ENCODE peak calls at places on chromosomes 7 and 10, in four cellular contexts. Q, K, X and N are unnamed samples.

GRCh38 chr7:360454-361100 is 70.6 kb downstream of the FOXL3 start:
- DNase-seq in Q (peak; percentile 6), K (no peak), X (no peak), N (no peak)

GRCh38 chr7:94643771-94644545 is 12.0 kb downstream of the SGCE start:
- DNase-seq in Q (no peak), K (no peak), X (no peak), N (no peak)

GRCh38 chr7:25259487-25260243 is 31.4 kb upstream of the NPVF start:
- DNase-seq in Q (peak; percentile 64), K (peak; percentile 60), X (peak; percentile 78), N (peak; percentile 74)

GRCh38 chr10:116836087-116836486 is 13.2 kb upstream of the ENO4 start:
- DNase-seq in Q (peak; percentile 10), K (no peak), X (peak; percentile 34), N (no peak)

GRCh38 chr7:145698526-145699262 is 417.9 kb upstream of the CNTNAP2 start:
- DNase-seq in Q (no peak), K (no peak), X (no peak), N (no peak)

GRCh38 chr10:76397210-76397881 is 965.9 kb downstream of the LRMDA start:
- DNase-seq in Q (peak; percentile 15), K (no peak), X (no peak), N (no peak)

GRCh38 chr10:92241158-92241500 is 49.7 kb downstream of the CPEB3 start:
- DNase-seq in Q (peak; percentile 15), K (no peak), X (no peak), N (no peak)

GRCh38 chr7:151368136-151368571 is 26.5 kb downstream of the NUB1 start:
- DNase-seq in Q (peak; percentile 88), K (peak; percentile 65), X (peak; percentile 78), N (peak; percentile 89)

GRCh38 chr10:97101166-97101940 is 84.4 kb downstream of the SLIT1 start:
- DNase-seq in Q (no peak), K (no peak), X (no peak), N (no peak)

GRCh38 chr7:150520145-150520544 is 5.5 kb downstream of the GIMAP7 start:
- DNase-seq in Q (no peak), K (no peak), X (no peak), N (no peak)

GRCh38 chr7:92833766-92834605 is 2.4 kb downstream of the CDK6 start:
- DNase-seq in Q (peak; percentile 84), K (peak; percentile 78), X (peak; percentile 80), N (peak; percentile 86)

GRCh38 chr7:51154201-51154600 is 162.4 kb downstream of the COBL start:
- DNase-seq in Q (no peak), K (no peak), X (no peak), N (no peak)

GRCh38 chr10:102678842-102679289 is 34.6 kb downstream of the TRIM8 start:
- DNase-seq in Q (peak; percentile 85), K (no peak), X (no peak), N (no peak)

GRCh38 chr10:120789292-120789691 is 61.9 kb upstream of the WDR11 start:
- DNase-seq in Q (no peak), K (no peak), X (no peak), N (no peak)

GRCh38 chr10:29886299-29886698 is 173.1 kb downstream of the JCAD start:
- DNase-seq in Q (no peak), K (no peak), X (no peak), N (no peak)

GRCh38 chr10:43953672-43954071 is 305.0 kb upstream of the ZNF32 start:
- DNase-seq in Q (no peak), K (no peak), X (peak; percentile 32), N (no peak)

GRCh38 chr7:96026606-96027005 is 254.3 kb downstream of the DYNC1I1 start:
- DNase-seq in Q (no peak), K (no peak), X (no peak), N (no peak)

GRCh38 chr10:100528123-100528884 is 1.4 kb downstream of the NDUFB8 start:
- DNase-seq in Q (no peak), K (no peak), X (no peak), N (no peak)

GRCh38 chr10:133100706-133101463 is 13.2 kb downstream of the ADGRA1 start:
- DNase-seq in Q (peak; percentile 82), K (no peak), X (no peak), N (no peak)

GRCh38 chr7:43211276-43211675 is 98.8 kb downstream of the HECW1 start:
- DNase-seq in Q (no peak), K (no peak), X (no peak), N (no peak)

GRCh38 chr7:139976838-139977656 is 85.7 kb downstream of the PARP12 start:
- DNase-seq in Q (no peak), K (no peak), X (no peak), N (no peak)

GRCh38 chr10:6494934-6495592 is 85.0 kb downstream of the PRKCQ start:
- DNase-seq in Q (no peak), K (no peak), X (no peak), N (no peak)

GRCh38 chr7:25722856-25723255 is 429.1 kb upstream of the NFE2L3 start:
- DNase-seq in Q (no peak), K (no peak), X (no peak), N (no peak)

GRCh38 chr7:99301496-99301895 is 24.2 kb upstream of the ARPC1A start:
- DNase-seq in Q (no peak), K (no peak), X (no peak), N (no peak)

GRCh38 chr10:105024184-105024583 is 383.1 kb downstream of the SORCS3 start:
- DNase-seq in Q (no peak), K (no peak), X (no peak), N (no peak)

GRCh38 chr10:103548581-103549348 is 55.3 kb downstream of the NEURL1 start:
- DNase-seq in Q (no peak), K (no peak), X (no peak), N (no peak)

GRCh38 chr7:32892521-32893224 is 1.1 kb upstream of the KBTBD2 start:
- DNase-seq in Q (peak; percentile 54), K (peak; percentile 45), X (no peak), N (peak; percentile 68)

GRCh38 chr7:106064836-106065559 is 47.1 kb downstream of the SYPL1 start:
- DNase-seq in Q (peak; percentile 66), K (peak; percentile 80), X (peak; percentile 84), N (no peak)

GRCh38 chr10:93784059-93784458 is 26.3 kb downstream of the LGI1 start:
- DNase-seq in Q (no peak), K (no peak), X (no peak), N (no peak)

GRCh38 chr7:4667776-4668509 is 14.2 kb upstream of the FOXK1 start:
- DNase-seq in Q (no peak), K (no peak), X (no peak), N (no peak)

GRCh38 chr10:71852335-71852937 is 1.4 kb upstream of the PSAP start:
- DNase-seq in Q (no peak), K (no peak), X (no peak), N (no peak)

GRCh38 chr10:71850021-71850744 is 868 bp downstream of the PSAP start:
- DNase-seq in Q (no peak), K (no peak), X (no peak), N (no peak)

GRCh38 chr10:71849461-71849908 is 1.6 kb downstream of the PSAP start:
- DNase-seq in Q (no peak), K (no peak), X (no peak), N (no peak)

GRCh38 chr10:71848325-71849277 is 2.5 kb downstream of the PSAP start:
- DNase-seq in Q (no peak), K (no peak), X (no peak), N (no peak)

GRCh38 chr10:71850745-71851629 is at the start of gene PSAP:
- DNase-seq in Q (peak; percentile 99), K (peak; percentile 98), X (peak; percentile 98), N (peak; percentile 99)
- TF ChIP-seq CTCF in Q (no peak), K (no peak), X (no peak), N (no peak)

GRCh38 chr7:54544356-54545240 is 2.4 kb downstream of the VSTM2A start:
- DNase-seq in Q (peak; percentile 11), K (no peak), X (no peak), N (no peak)

GRCh38 chr7:54545241-54545563 is 3.0 kb downstream of the VSTM2A start:
- DNase-seq in Q (no peak), K (no peak), X (no peak), N (no peak)

GRCh38 chr7:54546081-54546985 is 4.2 kb downstream of the VSTM2A start:
- DNase-seq in Q (peak; percentile 78), K (no peak), X (no peak), N (no peak)

GRCh38 chr7:54542920-54543539 is 855 bp downstream of the VSTM2A start:
- DNase-seq in Q (peak; percentile 44), K (no peak), X (no peak), N (no peak)

GRCh38 chr7:54546986-54547314 is 4.8 kb downstream of the VSTM2A start:
- DNase-seq in Q (no peak), K (no peak), X (no peak), N (no peak)
- TF ChIP-seq CTCF in Q (peak; percentile 7), K (no peak), X (no peak), N (peak; percentile 3)

GRCh38 chr10:124754227-124754626 is 10.0 kb upstream of the FAM53B start:
- DNase-seq in Q (no peak), K (no peak), X (no peak), N (no peak)
- TF ChIP-seq CTCF in Q (no peak), K (no peak), X (no peak), N (no peak)

GRCh38 chr7:7996568-7996967 is 28.0 kb downstream of the GLCCI1 start:
- DNase-seq in Q (no peak), K (no peak), X (no peak), N (no peak)
- TF ChIP-seq CTCF in Q (no peak), K (no peak), X (no peak), N (no peak)

GRCh38 chr7:98174334-98175259 is 36.6 kb upstream of the BHLHA15 start:
- DNase-seq in Q (no peak), K (no peak), X (no peak), N (no peak)
- TF ChIP-seq CTCF in Q (no peak), K (no peak), X (no peak), N (no peak)

GRCh38 chr10:99276848-99277486 is 41.3 kb upstream of the HPSE2 start:
- DNase-seq in Q (no peak), K (no peak), X (no peak), N (no peak)
- TF ChIP-seq CTCF in Q (peak; percentile 69), K (no peak), X (peak; percentile 10), N (peak; percentile 75)

GRCh38 chr10:18582803-18583202 is 68.6 kb downstream of the NSUN6 start:
- DNase-seq in Q (no peak), K (no peak), X (no peak), N (no peak)

GRCh38 chr10:18577823-18578685 is 73.3 kb downstream of the NSUN6 start:
- DNase-seq in Q (no peak), K (no peak), X (no peak), N (no peak)

DNA sequence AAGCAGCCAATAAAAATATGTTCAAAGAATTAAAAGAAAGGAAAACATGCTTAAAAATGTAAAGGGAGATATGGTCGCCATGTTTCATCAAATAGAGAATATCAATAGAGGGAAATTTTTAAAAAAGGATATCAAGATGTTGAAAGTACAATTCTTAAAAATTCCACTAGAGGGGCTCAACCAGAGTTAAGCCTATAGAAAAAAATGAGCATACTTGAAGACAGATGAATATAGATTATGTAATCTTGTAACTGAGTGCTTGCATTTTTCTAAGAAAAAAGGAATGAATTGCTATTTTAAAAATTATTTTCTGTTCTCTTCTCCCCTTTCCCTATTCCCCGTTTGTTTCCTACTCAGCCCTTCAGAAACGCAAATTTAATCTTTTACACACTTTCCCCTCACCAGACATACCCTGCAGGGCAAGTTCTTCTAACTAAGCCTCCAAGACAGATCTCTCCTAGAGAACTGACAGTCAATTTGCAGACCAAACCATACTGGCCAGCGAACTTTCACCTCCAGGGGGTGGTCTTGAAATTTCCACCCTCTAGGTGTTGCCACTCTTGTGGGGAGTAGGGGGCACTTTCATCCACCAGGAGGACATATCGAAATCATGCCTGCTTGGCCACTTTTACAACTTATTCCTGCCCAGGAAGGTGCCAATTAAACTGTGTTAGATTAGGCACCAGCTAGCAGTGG is 67.7 kb downstream of the NSUN6 start:
- DNase-seq in Q (no peak), K (no peak), X (no peak), N (no peak)
- TF ChIP-seq CTCF in Q (peak; percentile 21), K (no peak), X (peak; percentile 17), N (peak; percentile 60)